ENCODE peak calls at places on chromosome 15, in four cellular contexts. Q is mesothelial cell of epicardium, M is A673, N is lower leg skin. D is an unnamed sample.

GRCh38 chr15:86553116-86553515 is 473.4 kb downstream of the AGBL1 start:
- DNase-seq in Q (no peak), M (no peak), N (no peak), D (no peak)

GRCh38 chr15:77480859-77481258 is 60.2 kb downstream of the HMG20A start:
- DNase-seq in Q (no peak), M (no peak), N (no peak), D (no peak)

GRCh38 chr15:78455749-78456148 is 17.7 kb downstream of the IREB2 start:
- DNase-seq in Q (no peak), M (peak; percentile 17), N (no peak), D (no peak)

GRCh38 chr15:63942486-63943365 is 103.6 kb downstream of the DAPK2 start:
- DNase-seq in Q (no peak), M (no peak), N (peak; percentile 50), D (no peak)

GRCh38 chr15:67915374-67916050 is 75.7 kb upstream of the RNU6-1 start:
- DNase-seq in Q (peak; percentile 38), M (no peak), N (no peak), D (no peak)

GRCh38 chr15:61063875-61064320 is 165.2 kb downstream of the RORA start:
- DNase-seq in Q (no peak), M (no peak), N (no peak), D (no peak)

GRCh38 chr15:55279746-55280351 is 9.8 kb downstream of the RAB27A start:
- DNase-seq in Q (no peak), M (no peak), N (no peak), D (peak; percentile 84)

GRCh38 chr15:32923176-32923575 is 205.4 kb downstream of the GREM1 start:
- DNase-seq in Q (no peak), M (no peak), N (no peak), D (no peak)

GRCh38 chr15:78322243-78322642 is 17.9 kb upstream of the CRABP1 start:
- DNase-seq in Q (no peak), M (peak; percentile 96), N (no peak), D (no peak)

GRCh38 chr15:83892498-83892897 is 238.6 kb downstream of the ADAMTSL3 start:
- DNase-seq in Q (no peak), M (no peak), N (no peak), D (no peak)

GRCh38 chr15:31471731-31472430 is 145.2 kb downstream of the KLF13 start:
- DNase-seq in Q (peak; percentile 30), M (no peak), N (peak; percentile 81), D (no peak)

GRCh38 chr15:94242257-94242656 is 10.9 kb downstream of the MCTP2 start:
- DNase-seq in Q (no peak), M (no peak), N (no peak), D (no peak)

GRCh38 chr15:100350434-100351226 is 8.9 kb upstream of the ADAMTS17 start:
- DNase-seq in Q (no peak), M (peak; percentile 4), N (no peak), D (no peak)

GRCh38 chr15:40338921-40339620 is 1.7 kb downstream of the CCDC9B start:
- DNase-seq in Q (no peak), M (no peak), N (no peak), D (no peak)

GRCh38 chr15:91974321-91974720 is 120.8 kb downstream of the SLCO3A1 start:
- DNase-seq in Q (no peak), M (no peak), N (no peak), D (no peak)

GRCh38 chr15:68298882-68299381 is 21.4 kb downstream of the FEM1B start:
- DNase-seq in Q (no peak), M (no peak), N (no peak), D (peak; percentile 36)

GRCh38 chr15:58771621-58772235 is 626 bp downstream of the MINDY2 start:
- DNase-seq in Q (peak; percentile 74), M (no peak), N (peak; percentile 89), D (peak; percentile 31)

GRCh38 chr15:54131410-54131809 is 153.2 kb downstream of the UNC13C start:
- DNase-seq in Q (no peak), M (no peak), N (no peak), D (no peak)

GRCh38 chr15:60651155-60651554 is 172.2 kb upstream of the ICE2 start:
- DNase-seq in Q (no peak), M (no peak), N (no peak), D (no peak)

GRCh38 chr15:89783111-89783860 is 7.2 kb downstream of the MESP2 start:
- DNase-seq in Q (no peak), M (no peak), N (no peak), D (no peak)

GRCh38 chr15:81296218-81296617 is 27.7 kb downstream of the STARD5 start:
- DNase-seq in Q (no peak), M (no peak), N (no peak), D (no peak)
- TF ChIP-seq CTCF in Q (no peak), M (no peak), N (no peak), D (no peak)

DNA sequence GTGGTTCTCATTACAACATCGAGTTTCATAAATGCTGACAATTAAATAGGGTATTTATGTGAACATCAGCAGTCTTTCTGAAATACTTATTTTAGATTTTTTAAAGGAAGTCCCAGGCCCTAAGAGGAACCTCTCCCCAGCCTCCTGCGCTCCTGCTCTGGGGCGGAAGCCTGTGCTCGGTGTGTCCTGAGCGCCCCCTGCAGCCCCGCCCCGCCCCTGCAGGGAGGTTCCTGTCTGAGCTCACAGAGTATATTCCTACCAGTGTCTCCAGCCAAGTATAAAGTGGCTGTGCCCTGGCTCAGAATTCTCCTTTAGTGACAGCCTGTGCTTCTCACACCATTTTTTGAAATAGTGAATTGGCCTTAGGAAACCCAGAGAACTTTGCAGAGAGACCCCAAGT is 567.9 kb downstream of the GOLGA6L6 start:
- DNase-seq in Q (no peak), M (no peak), N (no peak), D (peak; percentile 19)
- TF ChIP-seq CTCF in Q (no peak), M (no peak), N (no peak), D (peak; percentile 20)

GRCh38 chr15:57144448-57144847 is 226.0 kb downstream of the TCF12 start:
- DNase-seq in Q (no peak), M (no peak), N (no peak), D (no peak)

GRCh38 chr15:57143511-57144078 is 225.2 kb downstream of the TCF12 start:
- DNase-seq in Q (no peak), M (no peak), N (no peak), D (no peak)

GRCh38 chr15:57148236-57148635 is 228.1 kb upstream of the CGNL1 start:
- DNase-seq in Q (no peak), M (no peak), N (no peak), D (no peak)

GRCh38 chr15:57149196-57149595 is 227.1 kb upstream of the CGNL1 start:
- DNase-seq in Q (no peak), M (no peak), N (no peak), D (no peak)

GRCh38 chr15:57146394-57147140 is 228.1 kb downstream of the TCF12 start:
- DNase-seq in Q (no peak), M (peak; percentile 86), N (no peak), D (peak; percentile 16)
- TF ChIP-seq CTCF in Q (peak; percentile 74), M (peak; percentile 87), N (no peak), D (peak; percentile 75)

DNA sequence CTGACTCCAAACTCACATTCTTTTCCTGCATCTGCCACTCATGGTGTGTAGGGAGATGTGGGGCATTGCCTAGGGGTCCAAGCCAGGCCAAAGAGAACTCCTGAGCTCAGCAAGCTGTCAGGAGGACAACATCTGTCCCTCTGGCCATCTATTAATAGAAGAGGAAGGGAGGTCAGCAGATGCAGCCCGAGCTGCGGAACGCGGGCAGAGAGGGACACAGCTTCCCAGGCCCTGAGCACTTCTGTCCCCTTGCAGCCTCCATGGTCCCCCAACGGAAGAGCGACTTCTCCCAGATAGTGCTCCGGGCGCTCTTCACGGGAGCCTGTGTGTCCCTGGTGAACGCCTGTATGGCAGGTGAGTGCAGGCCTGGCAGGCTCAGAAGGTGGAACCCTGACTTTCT is 37.3 kb upstream of the PDE8A start:
- DNase-seq in Q (no peak), M (no peak), N (no peak), D (no peak)
- TF ChIP-seq CTCF in Q (no peak), M (no peak), N (no peak), D (no peak)

GRCh38 chr15:48084759-48085420 is 35.9 kb upstream of the SLC24A5 start:
- DNase-seq in Q (no peak), M (peak; percentile 73), N (no peak), D (no peak)
- TF ChIP-seq CTCF in Q (no peak), M (peak; percentile 75), N (no peak), D (no peak)

GRCh38 chr15:48855501-48856440 is 22.2 kb upstream of the EID1 start:
- DNase-seq in Q (no peak), M (peak; percentile 62), N (no peak), D (no peak)
- TF ChIP-seq CTCF in Q (no peak), M (peak; percentile 67), N (no peak), D (no peak)

GRCh38 chr15:98647026-98647773 is 1.1 kb upstream of the IGF1R start:
- DNase-seq in Q (peak; percentile 86), M (peak; percentile 86), N (peak; percentile 91), D (peak; percentile 65)
- TF ChIP-seq CTCF in Q (peak; percentile 58), M (peak; percentile 47), N (no peak), D (peak; percentile 60)

GRCh38 chr15:70636540-70637165 is 126.7 kb downstream of the UACA start:
- DNase-seq in Q (no peak), M (peak; percentile 24), N (no peak), D (no peak)
- TF ChIP-seq CTCF in Q (no peak), M (peak; percentile 54), N (no peak), D (no peak)

GRCh38 chr15:96321422-96322391 is 8.8 kb upstream of the NR2F2 start:
- DNase-seq in Q (peak; percentile 61), M (peak; percentile 43), N (peak; percentile 88), D (no peak)
- TF ChIP-seq CTCF in Q (no peak), M (peak; percentile 13), N (no peak), D (no peak)

GRCh38 chr15:42371125-42371524 is 11.8 kb downstream of the CAPN3 start:
- DNase-seq in Q (no peak), M (peak; percentile 37), N (no peak), D (peak; percentile 9)
- TF ChIP-seq CTCF in Q (no peak), M (no peak), N (no peak), D (no peak)